ENCODE peak calls at places on chromosomes 12 and 14, in ten cellular contexts. R is non-pigmented ciliary epithelial cell; K is fibroblast of the conjunctiva; X is NCI-H187; Q is stimulated activated CD4-positive, alpha-beta T cell treated with anti-CD3 and anti-CD28 coated beads, Interleukin-4, amount 100 ng/mL, for 1 hour; S is endodermal cell; J is astrocyte of the spinal cord; W is NCI-H1105; T is cardiac fibroblast; U is naive thymus-derived CD8-positive, alpha-beta T cell. F is an unnamed sample.
A peak's percentile ranks its signal among the peaks of the same experiment; 100 is the strongest.

GRCh38 chr12:58148405-58148804 is 207.0 kb downstream of the ATP23 start:
- DNase-seq in R (peak; percentile 70), K (peak; percentile 62), X (no peak), Q (no peak), S (no peak), J (peak; percentile 47), W (no peak), T (peak; percentile 57), U (no peak), F (no peak)

GRCh38 chr14:77219591-77219990 is 38.0 kb downstream of the TMEM63C start:
- DNase-seq in R (no peak), K (no peak), X (no peak), Q (no peak), S (no peak), J (no peak), W (peak; percentile 54), T (no peak), U (no peak), F (no peak)

GRCh38 chr14:103130017-103130764 is 6.9 kb downstream of the TNFAIP2 start:
- DNase-seq in R (no peak), K (no peak), X (no peak), Q (no peak), S (no peak), J (no peak), W (no peak), T (no peak), U (no peak), F (peak; percentile 74)

GRCh38 chr12:111408686-111409402 is 3.1 kb downstream of the SH2B3 start:
- DNase-seq in R (no peak), K (no peak), X (no peak), Q (no peak), S (no peak), J (no peak), W (no peak), T (no peak), U (no peak), F (no peak)

GRCh38 chr12:12476836-12477531 is 85.7 kb downstream of the DUSP16 start:
- DNase-seq in R (no peak), K (no peak), X (no peak), Q (no peak), S (no peak), J (no peak), W (no peak), T (no peak), U (no peak), F (no peak)

GRCh38 chr12:67732857-67733256 is 84.3 kb downstream of the DYRK2 start:
- DNase-seq in R (no peak), K (no peak), X (no peak), Q (no peak), S (no peak), J (no peak), W (no peak), T (no peak), U (no peak), F (no peak)

GRCh38 chr12:79000501-79000900 is 135.9 kb downstream of the SYT1 start:
- DNase-seq in R (no peak), K (no peak), X (no peak), Q (no peak), S (no peak), J (no peak), W (no peak), T (peak; percentile 32), U (no peak), F (no peak)

GRCh38 chr12:68269727-68270126 is 16.3 kb upstream of the IL22 start:
- DNase-seq in R (no peak), K (no peak), X (no peak), Q (no peak), S (no peak), J (no peak), W (no peak), T (no peak), U (no peak), F (no peak)

GRCh38 chr12:19434538-19434937 is 4.8 kb upstream of the AEBP2 start:
- DNase-seq in R (no peak), K (no peak), X (no peak), Q (no peak), S (peak; percentile 22), J (no peak), W (no peak), T (no peak), U (no peak), F (no peak)

GRCh38 chr14:93994919-93995682 is 2.0 kb upstream of the CCDC197 start:
- DNase-seq in R (peak; percentile 1), K (no peak), X (no peak), Q (peak; percentile 67), S (peak; percentile 68), J (peak; percentile 72), W (no peak), T (peak; percentile 63), U (no peak), F (no peak)

F was measured in kidney.